ENCODE peak calls at places on chromosomes 6 and 20, in six cellular contexts. One of them, this sample, is unnamed.

GRCh38 chr6:5941188-5941587 is 65.5 kb downstream of the NRN1 start:
- ATAC-seq in central memory CD8-positive, alpha-beta T cell: no peak
- ATAC-seq in HCT116: no peak
- ATAC-seq in stimulated activated naive CD8-positive, alpha-beta T cell treated with anti-CD3 and anti-CD28 coated beads, Interleukin-15, Interleukin-2, amounts not matched to agents 100 U/mL and 50 U/mL, for 24 hours: no peak
- ATAC-seq in stimulated activated effector memory CD8-positive, alpha-beta T cell treated with anti-CD3 and anti-CD28 coated beads, Interleukin-12 subunit alpha, Interleukin-12 subunit beta, amount 100 ng/mL, for 72 hours: no peak
- ATAC-seq in Right ventricle myocardium inferior: no peak
- ATAC-seq in this sample: no peak

GRCh38 chr20:41047279-41047974 is 18.8 kb downstream of the TOP1 start:
- ATAC-seq in stimulated activated effector memory CD8-positive, alpha-beta T cell treated with anti-CD3 and anti-CD28 coated beads, Interleukin-12 subunit alpha, Interleukin-12 subunit beta, amount 100 ng/mL, for 72 hours: peak
- ATAC-seq in stimulated activated naive CD8-positive, alpha-beta T cell treated with anti-CD3 and anti-CD28 coated beads, Interleukin-15, Interleukin-2, amounts not matched to agents 100 U/mL and 50 U/mL, for 24 hours: peak
- ATAC-seq in Right ventricle myocardium inferior: no peak
- ATAC-seq in central memory CD8-positive, alpha-beta T cell: peak
- ATAC-seq in HCT116: peak
- ATAC-seq in this sample: peak

GRCh38 chr6:6661191-6661590 is 72.7 kb downstream of the LY86 start:
- ATAC-seq in stimulated activated naive CD8-positive, alpha-beta T cell treated with anti-CD3 and anti-CD28 coated beads, Interleukin-15, Interleukin-2, amounts not matched to agents 100 U/mL and 50 U/mL, for 24 hours: no peak
- ATAC-seq in stimulated activated effector memory CD8-positive, alpha-beta T cell treated with anti-CD3 and anti-CD28 coated beads, Interleukin-12 subunit alpha, Interleukin-12 subunit beta, amount 100 ng/mL, for 72 hours: no peak
- ATAC-seq in HCT116: no peak
- ATAC-seq in central memory CD8-positive, alpha-beta T cell: no peak
- ATAC-seq in Right ventricle myocardium inferior: no peak
- ATAC-seq in this sample: no peak

GRCh38 chr6:155328074-155328538 is 13.8 kb upstream of the TFB1M start:
- ATAC-seq in central memory CD8-positive, alpha-beta T cell: no peak
- ATAC-seq in stimulated activated effector memory CD8-positive, alpha-beta T cell treated with anti-CD3 and anti-CD28 coated beads, Interleukin-12 subunit alpha, Interleukin-12 subunit beta, amount 100 ng/mL, for 72 hours: no peak
- ATAC-seq in stimulated activated naive CD8-positive, alpha-beta T cell treated with anti-CD3 and anti-CD28 coated beads, Interleukin-15, Interleukin-2, amounts not matched to agents 100 U/mL and 50 U/mL, for 24 hours: no peak
- ATAC-seq in HCT116: no peak
- ATAC-seq in Right ventricle myocardium inferior: no peak
- ATAC-seq in this sample: no peak

GRCh38 chr20:15496501-15497039 is 1076.7 kb downstream of the KIF16B start:
- ATAC-seq in stimulated activated naive CD8-positive, alpha-beta T cell treated with anti-CD3 and anti-CD28 coated beads, Interleukin-15, Interleukin-2, amounts not matched to agents 100 U/mL and 50 U/mL, for 24 hours: no peak
- ATAC-seq in central memory CD8-positive, alpha-beta T cell: no peak
- ATAC-seq in Right ventricle myocardium inferior: no peak
- ATAC-seq in stimulated activated effector memory CD8-positive, alpha-beta T cell treated with anti-CD3 and anti-CD28 coated beads, Interleukin-12 subunit alpha, Interleukin-12 subunit beta, amount 100 ng/mL, for 72 hours: no peak
- ATAC-seq in HCT116: no peak
- ATAC-seq in this sample: no peak

GRCh38 chr6:12585497-12585958 is 131.0 kb upstream of the PHACTR1 start:
- ATAC-seq in HCT116: no peak
- ATAC-seq in central memory CD8-positive, alpha-beta T cell: no peak
- ATAC-seq in stimulated activated naive CD8-positive, alpha-beta T cell treated with anti-CD3 and anti-CD28 coated beads, Interleukin-15, Interleukin-2, amounts not matched to agents 100 U/mL and 50 U/mL, for 24 hours: no peak
- ATAC-seq in Right ventricle myocardium inferior: peak
- ATAC-seq in stimulated activated effector memory CD8-positive, alpha-beta T cell treated with anti-CD3 and anti-CD28 coated beads, Interleukin-12 subunit alpha, Interleukin-12 subunit beta, amount 100 ng/mL, for 72 hours: no peak
- ATAC-seq in this sample: no peak

GRCh38 chr6:44489912-44490604 is 102.6 kb downstream of the CDC5L start:
- ATAC-seq in central memory CD8-positive, alpha-beta T cell: no peak
- ATAC-seq in HCT116: peak
- ATAC-seq in stimulated activated effector memory CD8-positive, alpha-beta T cell treated with anti-CD3 and anti-CD28 coated beads, Interleukin-12 subunit alpha, Interleukin-12 subunit beta, amount 100 ng/mL, for 72 hours: no peak
- ATAC-seq in Right ventricle myocardium inferior: peak
- ATAC-seq in stimulated activated naive CD8-positive, alpha-beta T cell treated with anti-CD3 and anti-CD28 coated beads, Interleukin-15, Interleukin-2, amounts not matched to agents 100 U/mL and 50 U/mL, for 24 hours: no peak
- ATAC-seq in this sample: no peak

GRCh38 chr6:148288566-148288965 is 54.1 kb upstream of the SASH1 start:
- ATAC-seq in stimulated activated naive CD8-positive, alpha-beta T cell treated with anti-CD3 and anti-CD28 coated beads, Interleukin-15, Interleukin-2, amounts not matched to agents 100 U/mL and 50 U/mL, for 24 hours: no peak
- ATAC-seq in central memory CD8-positive, alpha-beta T cell: no peak
- ATAC-seq in HCT116: no peak
- ATAC-seq in stimulated activated effector memory CD8-positive, alpha-beta T cell treated with anti-CD3 and anti-CD28 coated beads, Interleukin-12 subunit alpha, Interleukin-12 subunit beta, amount 100 ng/mL, for 72 hours: no peak
- ATAC-seq in Right ventricle myocardium inferior: no peak
- ATAC-seq in this sample: no peak

GRCh38 chr20:63956664-63957003 is 418 bp upstream of the UCKL1 start:
- ATAC-seq in HCT116: peak
- ATAC-seq in stimulated activated naive CD8-positive, alpha-beta T cell treated with anti-CD3 and anti-CD28 coated beads, Interleukin-15, Interleukin-2, amounts not matched to agents 100 U/mL and 50 U/mL, for 24 hours: peak
- ATAC-seq in stimulated activated effector memory CD8-positive, alpha-beta T cell treated with anti-CD3 and anti-CD28 coated beads, Interleukin-12 subunit alpha, Interleukin-12 subunit beta, amount 100 ng/mL, for 72 hours: peak
- ATAC-seq in Right ventricle myocardium inferior: no peak
- ATAC-seq in central memory CD8-positive, alpha-beta T cell: peak
- ATAC-seq in this sample: no peak

GRCh38 chr6:72653032-72653431 is 31.2 kb downstream of the KCNQ5 start:
- ATAC-seq in HCT116: no peak
- ATAC-seq in stimulated activated effector memory CD8-positive, alpha-beta T cell treated with anti-CD3 and anti-CD28 coated beads, Interleukin-12 subunit alpha, Interleukin-12 subunit beta, amount 100 ng/mL, for 72 hours: no peak
- ATAC-seq in stimulated activated naive CD8-positive, alpha-beta T cell treated with anti-CD3 and anti-CD28 coated beads, Interleukin-15, Interleukin-2, amounts not matched to agents 100 U/mL and 50 U/mL, for 24 hours: no peak
- ATAC-seq in central memory CD8-positive, alpha-beta T cell: no peak
- ATAC-seq in Right ventricle myocardium inferior: no peak
- ATAC-seq in this sample: no peak

GRCh38 chr6:160135922-160136655 is 14.5 kb downstream of the SLC22A1 start:
- ATAC-seq in stimulated activated effector memory CD8-positive, alpha-beta T cell treated with anti-CD3 and anti-CD28 coated beads, Interleukin-12 subunit alpha, Interleukin-12 subunit beta, amount 100 ng/mL, for 72 hours: no peak
- ATAC-seq in stimulated activated naive CD8-positive, alpha-beta T cell treated with anti-CD3 and anti-CD28 coated beads, Interleukin-15, Interleukin-2, amounts not matched to agents 100 U/mL and 50 U/mL, for 24 hours: no peak
- ATAC-seq in Right ventricle myocardium inferior: no peak
- ATAC-seq in HCT116: no peak
- ATAC-seq in central memory CD8-positive, alpha-beta T cell: no peak
- ATAC-seq in this sample: no peak

GRCh38 chr6:40569162-40569920 is 17.8 kb downstream of the LRFN2 start:
- ATAC-seq in central memory CD8-positive, alpha-beta T cell: no peak
- ATAC-seq in HCT116: no peak
- ATAC-seq in stimulated activated effector memory CD8-positive, alpha-beta T cell treated with anti-CD3 and anti-CD28 coated beads, Interleukin-12 subunit alpha, Interleukin-12 subunit beta, amount 100 ng/mL, for 72 hours: no peak
- ATAC-seq in Right ventricle myocardium inferior: no peak
- ATAC-seq in stimulated activated naive CD8-positive, alpha-beta T cell treated with anti-CD3 and anti-CD28 coated beads, Interleukin-15, Interleukin-2, amounts not matched to agents 100 U/mL and 50 U/mL, for 24 hours: peak
- ATAC-seq in this sample: peak

GRCh38 chr20:13286052-13286451 is 65.0 kb downstream of the ISM1 start:
- ATAC-seq in HCT116: no peak
- ATAC-seq in Right ventricle myocardium inferior: no peak
- ATAC-seq in stimulated activated effector memory CD8-positive, alpha-beta T cell treated with anti-CD3 and anti-CD28 coated beads, Interleukin-12 subunit alpha, Interleukin-12 subunit beta, amount 100 ng/mL, for 72 hours: no peak
- ATAC-seq in stimulated activated naive CD8-positive, alpha-beta T cell treated with anti-CD3 and anti-CD28 coated beads, Interleukin-15, Interleukin-2, amounts not matched to agents 100 U/mL and 50 U/mL, for 24 hours: no peak
- ATAC-seq in central memory CD8-positive, alpha-beta T cell: no peak
- ATAC-seq in this sample: no peak

GRCh38 chr20:24102290-24102689 is 113.7 kb upstream of the GGTLC1 start:
- ATAC-seq in HCT116: peak
- ATAC-seq in central memory CD8-positive, alpha-beta T cell: no peak
- ATAC-seq in Right ventricle myocardium inferior: no peak
- ATAC-seq in stimulated activated naive CD8-positive, alpha-beta T cell treated with anti-CD3 and anti-CD28 coated beads, Interleukin-15, Interleukin-2, amounts not matched to agents 100 U/mL and 50 U/mL, for 24 hours: peak
- ATAC-seq in stimulated activated effector memory CD8-positive, alpha-beta T cell treated with anti-CD3 and anti-CD28 coated beads, Interleukin-12 subunit alpha, Interleukin-12 subunit beta, amount 100 ng/mL, for 72 hours: peak
- ATAC-seq in this sample: peak

GRCh38 chr6:52610745-52611355 is 34.0 kb upstream of the TRAM2 start:
- ATAC-seq in stimulated activated naive CD8-positive, alpha-beta T cell treated with anti-CD3 and anti-CD28 coated beads, Interleukin-15, Interleukin-2, amounts not matched to agents 100 U/mL and 50 U/mL, for 24 hours: no peak
- ATAC-seq in HCT116: peak
- ATAC-seq in Right ventricle myocardium inferior: no peak
- ATAC-seq in stimulated activated effector memory CD8-positive, alpha-beta T cell treated with anti-CD3 and anti-CD28 coated beads, Interleukin-12 subunit alpha, Interleukin-12 subunit beta, amount 100 ng/mL, for 72 hours: no peak
- ATAC-seq in central memory CD8-positive, alpha-beta T cell: no peak
- ATAC-seq in this sample: no peak

GRCh38 chr20:40680560-40680959 is 8.5 kb downstream of the MAFB start:
- ATAC-seq in central memory CD8-positive, alpha-beta T cell: no peak
- ATAC-seq in HCT116: no peak
- ATAC-seq in stimulated activated effector memory CD8-positive, alpha-beta T cell treated with anti-CD3 and anti-CD28 coated beads, Interleukin-12 subunit alpha, Interleukin-12 subunit beta, amount 100 ng/mL, for 72 hours: peak
- ATAC-seq in stimulated activated naive CD8-positive, alpha-beta T cell treated with anti-CD3 and anti-CD28 coated beads, Interleukin-15, Interleukin-2, amounts not matched to agents 100 U/mL and 50 U/mL, for 24 hours: no peak
- ATAC-seq in Right ventricle myocardium inferior: no peak
- ATAC-seq in this sample: peak

GRCh38 chr6:93562566-93562965 is 143.2 kb upstream of the EPHA7 start:
- ATAC-seq in Right ventricle myocardium inferior: no peak
- ATAC-seq in central memory CD8-positive, alpha-beta T cell: no peak
- ATAC-seq in stimulated activated naive CD8-positive, alpha-beta T cell treated with anti-CD3 and anti-CD28 coated beads, Interleukin-15, Interleukin-2, amounts not matched to agents 100 U/mL and 50 U/mL, for 24 hours: no peak
- ATAC-seq in stimulated activated effector memory CD8-positive, alpha-beta T cell treated with anti-CD3 and anti-CD28 coated beads, Interleukin-12 subunit alpha, Interleukin-12 subunit beta, amount 100 ng/mL, for 72 hours: no peak
- ATAC-seq in HCT116: no peak
- ATAC-seq in this sample: no peak

GRCh38 chr6:9554351-9554750 is 860.5 kb downstream of the TFAP2A start:
- ATAC-seq in stimulated activated effector memory CD8-positive, alpha-beta T cell treated with anti-CD3 and anti-CD28 coated beads, Interleukin-12 subunit alpha, Interleukin-12 subunit beta, amount 100 ng/mL, for 72 hours: no peak
- ATAC-seq in central memory CD8-positive, alpha-beta T cell: no peak
- ATAC-seq in HCT116: no peak
- ATAC-seq in Right ventricle myocardium inferior: no peak
- ATAC-seq in stimulated activated naive CD8-positive, alpha-beta T cell treated with anti-CD3 and anti-CD28 coated beads, Interleukin-15, Interleukin-2, amounts not matched to agents 100 U/mL and 50 U/mL, for 24 hours: no peak
- ATAC-seq in this sample: no peak